ENCODE peak calls at places on chromosomes 16 and 17, in four cellular contexts. Z, B, N and A are unnamed samples.

GRCh38 chr16:57244463-57244766 is 644 bp upstream of the ARL2BP start:
- DNase-seq in Z (no peak), N (no peak), B (no peak), A (no peak)

GRCh38 chr16:50940275-50940854 is 198.5 kb downstream of the CYLD start:
- DNase-seq in Z (no peak), N (no peak), B (no peak), A (no peak)

GRCh38 chr16:79644977-79645667 is 44.6 kb upstream of the MAF start:
- DNase-seq in B (no peak), Z (no peak), N (no peak), A (no peak)

GRCh38 chr16:67847064-67847861 is at the start of gene CENPT:
- DNase-seq in N (no peak), B (peak; percentile 80), Z (peak; percentile 83), A (peak; percentile 9)

GRCh38 chr17:75048396-75048933 is 1.4 kb downstream of the KCTD2 start:
- DNase-seq in N (no peak), B (no peak), Z (no peak), A (no peak)

GRCh38 chr16:64452446-64452845 is 669.4 kb downstream of the CDH11 start:
- DNase-seq in N (no peak), Z (no peak), B (no peak), A (no peak)

GRCh38 chr16:88491560-88492310 is 38.7 kb downstream of the ZFPM1 start:
- DNase-seq in N (no peak), B (no peak), Z (peak; percentile 86), A (no peak)

GRCh38 chr17:50585346-50585745 is 24.8 kb downstream of the CACNA1G start:
- DNase-seq in B (no peak), Z (no peak), N (no peak), A (no peak)

GRCh38 chr17:64964796-64965195 is 45.5 kb upstream of the LRRC37A3 start:
- DNase-seq in Z (no peak), N (no peak), B (no peak), A (no peak)

GRCh38 chr17:63476857-63477470 is at the start of gene ACE:
- DNase-seq in B (peak; percentile 70), N (no peak), Z (peak; percentile 69), A (peak; percentile 11)

GRCh38 chr16:65786916-65787315 is 579.6 kb upstream of the CDH5 start:
- DNase-seq in N (no peak), B (no peak), Z (no peak), A (no peak)

GRCh38 chr16:46775214-46775613 is 27.1 kb upstream of the MYLK3 start:
- DNase-seq in B (no peak), Z (no peak), N (no peak), A (no peak)

GRCh38 chr17:50268040-50268439 is 6.2 kb upstream of the TMEM92 start:
- DNase-seq in B (no peak), Z (peak; percentile 3), N (no peak), A (no peak)

GRCh38 chr17:9522074-9522473 is 53.5 kb downstream of the STX8 start:
- DNase-seq in Z (peak; percentile 17), N (no peak), B (peak; percentile 15), A (no peak)

GRCh38 chr17:27538156-27538955 is 82.1 kb downstream of the KSR1 start:
- DNase-seq in B (no peak), Z (no peak), N (no peak), A (no peak)

GRCh38 chr16:65895906-65896305 is 470.6 kb upstream of the CDH5 start:
- DNase-seq in N (no peak), Z (no peak), B (no peak), A (no peak)

GRCh38 chr17:12712941-12713340 is 47.3 kb downstream of the MYOCD start:
- DNase-seq in Z (no peak), B (no peak), N (no peak), A (no peak)

GRCh38 chr16:66135376-66135775 is 231.1 kb upstream of the CDH5 start:
- DNase-seq in B (no peak), Z (no peak), N (no peak), A (no peak)

GRCh38 chr16:5041604-5042133 is 7.9 kb upstream of the NAGPA start:
- DNase-seq in N (peak; percentile 41), B (no peak), Z (no peak), A (no peak)

GRCh38 chr17:7560172-7561027 is 1.3 kb upstream of the SENP3 start:
- DNase-seq in N (no peak), B (peak; percentile 61), Z (peak; percentile 63), A (no peak)

GRCh38 chr16:72807287-72807686 is 240.6 kb downstream of the ZFHX3 start:
- DNase-seq in N (no peak), B (no peak), Z (no peak), A (no peak)

GRCh38 chr16:82047787-82048186 is 12.7 kb downstream of the HSD17B2 start:
- DNase-seq in N (no peak), Z (no peak), B (no peak), A (no peak)

GRCh38 chr16:3480901-3481695 is 14.2 kb downstream of the C16orf90 start:
- DNase-seq in B (no peak), Z (peak; percentile 55), N (no peak), A (no peak)

GRCh38 chr17:48649741-48650140 is 23.6 kb upstream of the HOXB9 start:
- DNase-seq in N (no peak), Z (no peak), B (no peak), A (no peak)

GRCh38 chr17:43877451-43878155 is 29.7 kb downstream of the MPP2 start:
- DNase-seq in Z (no peak), N (no peak), B (no peak), A (no peak)

GRCh38 chr17:75813081-75814020 is 28.7 kb downstream of the UNK start:
- DNase-seq in N (no peak), Z (no peak), B (no peak), A (no peak)

GRCh38 chr17:72191901-72192300 is 71.1 kb downstream of the SOX9 start:
- DNase-seq in B (no peak), N (no peak), Z (no peak), A (no peak)

GRCh38 chr17:79781691-79782575 is 4.0 kb downstream of the CBX2 start:
- DNase-seq in N (no peak), B (no peak), Z (no peak), A (no peak)

GRCh38 chr16:76970087-76970744 is 220.8 kb upstream of the MON1B start:
- DNase-seq in Z (no peak), B (no peak), N (no peak), A (no peak)

GRCh38 chr17:67818110-67819002 is 6.9 kb upstream of the BPTF start:
- DNase-seq in N (peak; percentile 88), B (no peak), Z (no peak), A (no peak)

GRCh38 chr17:43917348-43918025 is 10.2 kb upstream of the MPP2 start:
- DNase-seq in Z (peak; percentile 53), N (no peak), B (no peak), A (no peak)

GRCh38 chr17:4536742-4537411 is 18.3 kb downstream of the MYBBP1A start:
- DNase-seq in N (no peak), Z (no peak), B (no peak), A (peak; percentile 47)

GRCh38 chr17:68709995-68710780 is 109.0 kb upstream of the FAM20A start:
- DNase-seq in B (no peak), N (no peak), Z (no peak), A (no peak)

GRCh38 chr17:79024901-79025737 is 1.1 kb downstream of the C1QTNF1 start:
- DNase-seq in N (no peak), B (no peak), Z (no peak), A (no peak)

GRCh38 chr16:54242199-54242598 is 44.4 kb downstream of the IRX3 start:
- DNase-seq in Z (peak; percentile 53), N (no peak), B (no peak), A (no peak)

GRCh38 chr17:29133146-29133713 is 47.0 kb downstream of the MYO18A start:
- DNase-seq in N (no peak), Z (peak; percentile 79), B (no peak), A (no peak)

GRCh38 chr17:17685775-17686291 is 4.6 kb downstream of the RAI1 start:
- DNase-seq in N (no peak), Z (no peak), B (no peak), A (no peak)
- TF ChIP-seq SPI1 in N (no peak), Z (no peak), B (no peak), A (no peak)

DNA sequence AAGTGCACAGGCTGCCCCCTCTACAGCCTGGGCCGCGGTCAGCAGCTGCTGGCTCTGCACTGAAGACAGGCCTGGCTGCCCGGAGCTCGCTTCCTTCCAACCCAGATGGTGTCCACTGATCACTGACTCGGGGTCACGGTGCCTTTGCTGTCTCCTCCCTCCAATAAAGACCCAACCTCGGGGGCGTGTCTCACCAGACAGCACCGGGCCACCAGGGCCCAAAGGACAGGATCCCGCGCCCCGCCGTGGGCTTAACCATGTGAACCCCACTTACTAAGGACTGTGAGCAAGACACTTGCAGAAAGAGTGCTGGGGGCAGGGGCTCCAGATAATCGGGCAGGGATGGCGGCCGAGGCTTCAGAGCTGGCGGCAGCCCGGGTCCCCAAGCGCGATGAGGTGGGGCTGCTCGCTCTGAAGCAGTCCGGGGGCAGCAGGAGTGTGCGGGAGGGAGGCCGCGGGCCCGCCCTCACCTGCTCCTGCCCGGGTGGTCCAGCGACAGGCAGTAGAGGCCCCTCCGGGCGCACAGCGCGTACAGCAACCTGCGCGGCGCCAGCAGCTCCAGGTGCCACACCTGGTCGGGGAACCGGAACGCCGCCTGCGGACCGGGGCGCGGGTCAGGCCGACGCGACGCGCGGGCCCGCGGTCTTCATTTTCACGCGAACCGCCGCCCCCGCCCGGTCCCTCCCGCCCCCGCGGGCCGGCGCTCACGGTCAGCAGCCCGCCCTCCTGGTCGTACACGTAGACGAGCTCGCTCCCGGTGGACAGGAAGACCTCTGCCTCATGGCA is 502 bp downstream of the FAAP100 start:
- DNase-seq in B (peak; percentile 59), Z (peak; percentile 77), N (no peak), A (no peak)
- TF ChIP-seq SPI1 in B (no peak), Z (no peak), N (no peak), A (no peak)

GRCh38 chr16:83802135-83802534 is 5.6 kb upstream of the HSBP1 start:
- DNase-seq in Z (no peak), B (peak; percentile 35), N (no peak), A (no peak)
- TF ChIP-seq SPI1 in Z (no peak), B (no peak), N (no peak), A (no peak)

GRCh38 chr16:55501549-55502322 is 7.1 kb upstream of the LPCAT2 start:
- DNase-seq in Z (peak; percentile 36), B (no peak), N (no peak), A (no peak)
- TF ChIP-seq SPI1 in Z (no peak), B (no peak), N (no peak), A (no peak)

GRCh38 chr17:46949291-46950174 is 26.6 kb downstream of the GOSR2 start:
- DNase-seq in Z (no peak), N (no peak), B (no peak), A (no peak)
- TF ChIP-seq SPI1 in Z (no peak), N (no peak), B (no peak), A (no peak)

GRCh38 chr17:222172-222571 is 40.7 kb upstream of the DOC2B start:
- DNase-seq in Z (no peak), B (no peak), N (no peak), A (no peak)
- TF ChIP-seq SPI1 in Z (no peak), B (no peak), N (no peak), A (no peak)

DNA sequence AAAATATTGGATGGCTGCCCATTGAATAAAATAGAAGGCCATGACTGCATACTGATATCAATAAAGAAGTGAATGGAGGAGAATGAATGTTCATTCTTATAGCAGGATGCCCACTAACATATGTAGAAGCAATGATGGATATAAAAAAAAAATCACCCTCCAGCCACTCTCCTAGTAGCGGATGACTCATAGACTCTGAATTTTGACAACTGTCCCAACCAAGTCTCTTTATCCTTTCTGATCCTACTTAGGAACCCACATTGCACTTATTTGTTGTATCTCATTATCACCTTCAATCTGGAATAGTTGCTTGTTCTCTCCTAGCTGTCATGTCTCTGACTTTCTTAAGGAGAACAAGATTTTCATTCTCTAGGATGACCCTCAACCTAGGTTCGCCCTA is 429.9 kb downstream of the HS3ST3B1 start:
- DNase-seq in Z (no peak), N (no peak), B (no peak), A (no peak)
- TF ChIP-seq SPI1 in Z (no peak), N (no peak), B (no peak), A (no peak)